ENCODE peak calls at places on chromosomes 13 and 19, in four cellular contexts. F is K562, M is HEK293T, D is HepG2. Z is an unnamed sample.
A peak's percentile ranks its signal among the peaks of the same experiment; 100 is the strongest.

GRCh38 chr19:13781547-13781946 is 7.3 kb downstream of the C19orf53 start:
- DNase-seq in F (peak; percentile 76), M (peak; percentile 55), D (no peak), Z (no peak)

GRCh38 chr13:33080962-33081655 is 64.9 kb downstream of the KL start:
- DNase-seq in F (no peak), M (no peak), D (no peak), Z (no peak)

GRCh38 chr13:21895769-21896168 is 224.9 kb downstream of the FGF9 start:
- DNase-seq in F (no peak), M (no peak), D (no peak), Z (no peak)

GRCh38 chr19:3985643-3986259 is 488 bp upstream of the EEF2 start:
- DNase-seq in F (no peak), M (no peak), D (no peak), Z (no peak)

GRCh38 chr19:10544242-10544752 is 593 bp downstream of the ATG4D start:
- DNase-seq in F (peak; percentile 68), M (no peak), D (no peak), Z (no peak)

GRCh38 chr13:47168086-47168485 is 271.2 kb upstream of the HTR2A start:
- DNase-seq in F (no peak), M (no peak), D (no peak), Z (no peak)

GRCh38 chr13:113495494-113496251 is 5.2 kb upstream of the DCUN1D2 start:
- DNase-seq in F (no peak), M (no peak), D (no peak), Z (no peak)

GRCh38 chr13:41122838-41123237 is 9.8 kb downstream of the KBTBD6 start:
- DNase-seq in F (no peak), M (no peak), D (no peak), Z (no peak)

GRCh38 chr19:50204811-50205675 is 1.6 kb downstream of the MYH14 start:
- DNase-seq in F (peak; percentile 84), M (no peak), D (peak; percentile 70), Z (no peak)

GRCh38 chr19:36060430-36060829 is 5.7 kb downstream of the WDR62 start:
- DNase-seq in F (peak; percentile 42), M (peak; percentile 62), D (no peak), Z (no peak)

GRCh38 chr19:18208098-18208951 is 4.5 kb upstream of the RAB3A start:
- DNase-seq in F (peak; percentile 73), M (peak; percentile 53), D (no peak), Z (no peak)

DNA sequence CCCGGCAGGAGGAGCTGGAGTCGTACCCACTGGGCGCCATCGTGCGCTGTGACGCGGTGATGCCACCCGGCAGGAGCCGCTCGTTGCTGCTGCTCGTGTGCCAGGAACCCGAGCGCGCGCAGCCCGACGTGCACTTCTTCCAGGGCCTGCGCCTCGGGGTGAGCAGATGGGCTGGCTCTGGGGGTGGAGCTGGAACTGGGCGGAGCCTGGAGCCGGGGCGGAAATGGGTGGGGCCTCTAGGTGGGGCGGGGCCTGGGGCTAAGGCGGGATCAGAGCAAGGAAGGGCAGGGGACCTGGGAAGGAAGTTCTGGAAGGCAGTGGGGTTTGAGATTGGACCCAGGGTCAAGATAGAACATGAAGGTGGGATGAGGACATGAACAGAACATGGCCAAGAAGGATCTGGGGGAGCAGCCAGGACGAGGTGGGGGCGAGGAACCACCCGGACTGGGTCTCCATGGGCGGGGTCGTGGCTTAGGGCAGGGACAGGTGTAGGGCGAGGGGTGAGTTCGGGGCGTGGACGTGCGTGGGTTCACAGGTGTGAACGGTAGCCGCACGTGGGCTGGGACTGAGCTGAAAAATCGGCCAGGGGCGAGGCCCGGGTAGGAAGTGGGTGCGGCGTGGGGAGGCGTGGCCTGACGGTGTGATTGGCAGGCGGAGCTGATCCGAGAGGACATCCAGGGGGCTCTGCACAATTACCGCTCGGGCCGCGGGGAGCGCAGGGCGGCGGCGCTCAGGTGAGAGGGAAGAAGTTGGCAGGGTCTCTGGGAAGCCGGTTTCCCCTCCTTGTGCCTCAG is 4.6 kb downstream of the EPS8L1 start:
- DNase-seq in F (peak; percentile 98), M (peak; percentile 93), D (peak; percentile 35), Z (no peak)
- TF ChIP-seq FOXM1 in F (no peak), M (no peak), D (no peak), Z (no peak)

GRCh38 chr19:42542791-42543190 is 14.5 kb upstream of the CEACAM1 start:
- DNase-seq in F (no peak), M (no peak), D (no peak), Z (no peak)

GRCh38 chr19:42544146-42544545 is 15.9 kb upstream of the CEACAM1 start:
- DNase-seq in F (no peak), M (no peak), D (no peak), Z (no peak)

GRCh38 chr19:42540071-42540553 is 11.8 kb upstream of the CEACAM1 start:
- DNase-seq in F (no peak), M (no peak), D (no peak), Z (no peak)

GRCh38 chr19:42538841-42539709 is 10.8 kb upstream of the CEACAM1 start:
- DNase-seq in F (no peak), M (no peak), D (no peak), Z (no peak)
- TF ChIP-seq FOXM1 in F (no peak), M (no peak), D (no peak), Z (no peak)

GRCh38 chr13:101394597-101394996 is 21.7 kb downstream of the NALCN start:
- DNase-seq in F (no peak), M (no peak), D (no peak), Z (no peak)
- TF ChIP-seq FOXM1 in F (no peak), M (no peak), D (no peak), Z (no peak)

GRCh38 chr13:87677334-87678234 is 6.4 kb downstream of the SLITRK5 start:
- DNase-seq in F (no peak), M (peak; percentile 49), D (peak; percentile 1), Z (no peak)
- TF ChIP-seq FOXM1 in F (no peak), M (no peak), D (no peak), Z (no peak)

GRCh38 chr13:51955841-51956603 is 55.2 kb downstream of the ATP7B start:
- DNase-seq in F (peak; percentile 32), M (no peak), D (no peak), Z (no peak)
- TF ChIP-seq FOXM1 in F (no peak), M (no peak), D (no peak), Z (no peak)

DNA sequence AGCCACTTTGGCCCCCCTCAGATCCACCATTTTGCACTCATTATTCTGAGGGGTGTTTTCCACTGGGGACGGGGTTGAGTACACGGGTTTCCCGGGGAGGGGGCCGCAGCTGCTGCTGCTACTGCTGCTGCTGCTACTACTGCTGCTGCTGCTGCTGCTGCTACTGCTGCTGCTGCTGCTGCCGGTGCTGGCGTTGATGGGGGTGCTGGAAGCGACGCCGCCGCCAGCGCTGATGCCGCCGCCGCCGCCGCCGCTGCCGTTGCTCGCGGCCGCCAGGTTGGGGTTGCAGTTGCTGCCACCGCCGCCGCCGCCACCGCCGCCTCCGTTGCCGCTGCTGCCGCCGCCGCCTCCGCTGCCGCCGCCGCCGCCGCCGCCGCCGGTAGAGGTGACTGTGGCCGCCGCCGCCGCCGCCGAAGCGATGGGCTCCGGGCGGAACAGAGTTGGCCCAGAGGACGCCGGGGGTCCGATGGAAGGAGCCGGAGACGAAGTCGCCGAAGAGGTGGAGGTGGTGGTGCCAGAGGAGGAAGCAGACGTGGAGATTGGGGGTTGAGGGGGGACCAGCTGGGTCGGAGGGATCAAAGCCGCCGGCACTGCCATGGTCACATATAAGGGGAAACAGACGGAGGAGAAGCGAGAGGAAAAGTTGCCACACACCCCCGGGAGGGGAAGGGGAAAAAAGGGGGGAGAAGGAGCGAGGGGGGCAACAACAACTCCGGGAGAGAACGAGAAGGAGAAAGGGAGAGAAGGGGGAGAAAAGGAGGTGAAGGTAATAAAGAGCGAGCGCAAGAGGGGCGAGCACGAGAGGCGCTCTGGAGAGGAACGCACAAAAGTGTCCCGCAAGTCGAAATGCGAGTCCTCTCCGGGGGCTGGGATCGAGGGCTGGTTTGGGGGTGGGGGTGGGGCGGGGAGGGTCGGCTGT is 572 bp downstream of the DACH1 start:
- DNase-seq in F (no peak), M (no peak), D (no peak), Z (no peak)
- TF ChIP-seq FOXM1 in F (no peak), M (peak; percentile 62), D (no peak), Z (no peak)

DNA sequence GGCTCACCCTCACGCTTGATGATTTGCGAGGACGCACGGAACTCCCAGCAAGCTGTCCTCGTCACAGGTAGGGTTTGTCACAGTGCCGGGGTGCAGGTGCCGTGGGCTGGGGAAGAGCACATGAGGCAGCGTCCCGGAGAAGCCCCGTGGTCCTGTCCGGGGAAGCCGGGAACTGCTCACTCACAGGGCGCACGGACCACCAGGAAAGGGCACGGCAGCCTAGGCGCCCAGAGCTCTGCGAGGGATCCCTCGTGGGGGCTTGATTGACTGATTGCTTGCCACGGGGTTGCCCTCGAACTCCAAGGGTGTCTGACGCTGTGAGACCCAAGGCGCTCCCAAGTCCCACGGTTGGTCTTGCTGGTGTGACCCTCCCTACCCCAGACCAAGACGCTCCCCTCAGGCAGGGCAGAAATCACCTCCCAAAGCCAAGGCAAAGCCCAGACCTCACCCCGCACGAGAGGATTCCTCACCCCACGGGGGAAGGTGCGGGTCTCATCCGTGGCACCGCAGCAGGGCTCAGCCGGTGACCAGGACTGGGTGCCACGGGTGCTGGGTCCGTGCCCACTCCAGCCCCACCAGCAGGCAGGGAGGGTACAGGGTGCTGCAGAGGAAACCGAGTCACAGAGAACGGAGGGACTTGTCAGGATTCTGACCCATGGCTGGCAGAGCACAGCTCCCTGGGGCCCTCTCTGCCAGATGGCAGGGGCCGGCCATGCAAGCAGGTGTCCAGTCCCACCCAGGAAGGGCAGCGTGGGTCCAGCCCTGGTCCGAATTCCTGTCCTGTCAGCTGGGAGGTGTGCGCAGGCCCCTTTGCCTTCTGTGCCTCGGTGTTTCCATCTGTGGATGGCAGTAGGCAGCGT is 7.7 kb downstream of the C2CD4C start:
- DNase-seq in F (no peak), M (no peak), D (no peak), Z (no peak)
- TF ChIP-seq FOXM1 in F (no peak), M (no peak), D (no peak), Z (no peak)

GRCh38 chr13:71358218-71358617 is 508.8 kb downstream of the DACH1 start:
- DNase-seq in F (no peak), M (no peak), D (no peak), Z (no peak)
- TF ChIP-seq FOXM1 in F (no peak), M (no peak), D (no peak), Z (no peak)

GRCh38 chr13:30047154-30047874 is 196.9 kb upstream of the UBL3 start:
- DNase-seq in F (no peak), M (no peak), D (no peak), Z (no peak)

GRCh38 chr13:30045916-30046704 is 195.7 kb upstream of the UBL3 start:
- DNase-seq in F (no peak), M (no peak), D (no peak), Z (no peak)

GRCh38 chr13:30051531-30052060 is 201.2 kb upstream of the UBL3 start:
- DNase-seq in F (no peak), M (no peak), D (no peak), Z (no peak)

GRCh38 chr13:30052127-30052526 is 201.7 kb upstream of the UBL3 start:
- DNase-seq in F (no peak), M (no peak), D (no peak), Z (no peak)

DNA sequence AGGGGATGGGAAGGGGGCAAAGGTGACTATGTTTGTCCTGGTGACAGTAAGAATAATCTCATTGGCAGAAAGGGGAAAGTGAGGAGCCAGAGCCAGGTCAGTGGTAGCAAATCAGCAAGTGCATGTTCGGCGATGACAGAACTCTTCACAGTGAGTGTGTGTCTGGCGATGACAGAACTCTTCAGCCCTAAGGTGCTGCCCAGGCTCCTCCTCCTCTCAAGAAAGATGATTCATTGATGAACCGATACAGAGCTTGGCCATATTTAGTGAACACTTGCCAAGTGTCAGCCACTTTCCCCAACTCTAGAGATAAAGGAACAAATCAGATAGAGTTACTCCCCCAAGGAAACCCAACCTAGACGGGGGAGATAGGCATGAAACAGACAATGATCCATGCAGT is 199.3 kb upstream of the UBL3 start:
- DNase-seq in F (peak; percentile 13), M (no peak), D (no peak), Z (no peak)
- TF ChIP-seq FOXM1 in F (no peak), M (no peak), D (no peak), Z (no peak)